ENCODE peak calls at places on chromosomes 2 and 18, in ten cellular contexts. E, C, D, R, H, Q, P, V, A and I are unnamed samples.
A peak's percentile ranks its signal among the peaks of the same experiment; 100 is the strongest.

GRCh38 chr2:211413746-211414145 is 857.3 kb downstream of the CPS1 start:
- DNase-seq in C (no peak), P (no peak), Q (no peak), E (no peak), D (no peak), A (no peak), R (no peak), V (no peak), H (no peak), I (no peak)

GRCh38 chr2:140349695-140350094 is 1569.5 kb upstream of the NXPH2 start:
- DNase-seq in P (no peak), E (no peak), R (no peak), H (no peak), A (no peak), C (no peak), V (no peak), D (no peak), Q (no peak), I (no peak)

GRCh38 chr2:64750001-64750816 is 96.5 kb upstream of the SERTAD2 start:
- DNase-seq in H (peak; percentile 30), Q (no peak), D (peak; percentile 55), V (peak; percentile 33), P (peak; percentile 64), A (no peak), E (peak; percentile 25), R (no peak), C (peak; percentile 57), I (peak; percentile 79)

GRCh38 chr18:22221350-22221749 is 52.0 kb downstream of the GATA6 start:
- DNase-seq in A (no peak), H (no peak), P (no peak), E (no peak), V (no peak), D (no peak), C (no peak), Q (no peak), R (no peak), I (no peak)

GRCh38 chr18:69968073-69968472 is 20.4 kb upstream of the CD226 start:
- DNase-seq in A (no peak), Q (no peak), C (no peak), E (no peak), H (no peak), R (no peak), V (no peak), D (no peak), P (no peak), I (no peak)

GRCh38 chr2:173090291-173090877 is 14.7 kb downstream of the MAP3K20 start:
- DNase-seq in H (peak; percentile 53), P (peak; percentile 64), E (peak; percentile 65), A (no peak), D (peak; percentile 17), R (no peak), Q (no peak), C (peak; percentile 79), V (peak; percentile 76), I (no peak)

GRCh38 chr18:61851940-61852451 is 40.8 kb downstream of the RNF152 start:
- DNase-seq in H (peak; percentile 93), V (peak; percentile 69), E (peak; percentile 56), P (peak; percentile 77), R (no peak), C (peak; percentile 86), A (no peak), Q (no peak), D (no peak), I (peak; percentile 81)

GRCh38 chr2:156340818-156341481 is 8.4 kb upstream of the NR4A2 start:
- DNase-seq in D (no peak), P (no peak), C (no peak), Q (no peak), V (peak; percentile 55), E (peak; percentile 74), A (no peak), H (no peak), R (no peak), I (no peak)

GRCh38 chr2:162007447-162008040 is 66.5 kb downstream of the DPP4 start:
- DNase-seq in V (peak; percentile 16), P (peak; percentile 23), H (no peak), Q (no peak), E (no peak), A (no peak), D (no peak), C (peak; percentile 56), R (no peak), I (no peak)

GRCh38 chr2:193843675-193844074 is 1648.9 kb upstream of the TMEFF2 start:
- DNase-seq in E (no peak), R (no peak), Q (no peak), V (no peak), H (no peak), A (no peak), D (no peak), P (no peak), C (no peak), I (no peak)
- TF ChIP-seq CTCF in E (no peak), R (no peak), Q (no peak), V (no peak), H (no peak), A (no peak), D (no peak), P (no peak), C (no peak), I (no peak)

GRCh38 chr2:190858817-190859216 is 21.8 kb upstream of the GLS start:
- DNase-seq in D (no peak), V (peak; percentile 90), P (peak; percentile 85), R (no peak), E (peak; percentile 79), Q (no peak), A (no peak), C (peak; percentile 86), H (peak; percentile 60), I (peak; percentile 71)
- H3K4me3 ChIP-seq in D (no peak overlapping the region), V (no peak overlapping the region), P (no peak overlapping the region), R (no peak overlapping the region), E (no peak overlapping the region), Q (no peak overlapping the region), A (no peak overlapping the region), C (no peak overlapping the region), H (no peak overlapping the region), I (no peak overlapping the region)

GRCh38 chr2:202135111-202135874 is 62.2 kb downstream of the KIAA2012 start:
- DNase-seq in C (peak; percentile 98), A (no peak), P (peak; percentile 98), D (peak; percentile 71), Q (peak; percentile 14), V (peak; percentile 100), E (peak; percentile 100), R (no peak), H (peak; percentile 99), I (peak; percentile 99)
- TF ChIP-seq CTCF in C (no peak), A (no peak), P (no peak), D (no peak), Q (no peak), V (peak; percentile 16), E (peak; percentile 41), R (no peak), H (peak; percentile 12), I (peak; percentile 10)

GRCh38 chr2:111678161-111678560 is 205.8 kb downstream of the ANAPC1 start:
- DNase-seq in E (no peak), D (no peak), R (no peak), V (no peak), Q (no peak), A (no peak), P (no peak), C (no peak), H (no peak), I (no peak)
- H3K4me3 ChIP-seq in E (no peak overlapping the region), D (no peak overlapping the region), R (no peak overlapping the region), V (no peak overlapping the region), Q (no peak overlapping the region), A (no peak overlapping the region), P (no peak overlapping the region), C (no peak overlapping the region), H (no peak overlapping the region), I (no peak overlapping the region)

DNA sequence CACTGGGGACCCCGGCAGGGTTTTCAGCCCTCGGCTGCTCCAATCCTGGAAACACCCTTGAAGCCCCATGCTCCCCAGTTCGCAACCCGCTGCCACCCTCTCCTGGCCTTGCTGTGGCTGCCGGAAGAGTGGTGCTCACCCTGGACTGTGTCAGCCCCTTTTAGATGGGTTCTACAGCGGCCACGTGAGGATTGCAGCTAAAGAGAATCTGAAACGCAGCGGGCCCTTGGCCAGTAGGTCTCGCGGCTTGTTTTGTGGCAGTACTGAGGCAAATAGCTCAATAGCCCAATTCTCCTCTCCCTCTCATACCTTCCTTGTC is 80.0 kb downstream of the EPAS1 start:
- DNase-seq in R (no peak), A (no peak), E (peak; percentile 48), H (no peak), V (no peak), C (peak; percentile 34), Q (no peak), P (no peak), D (peak; percentile 43), I (no peak)
- TF ChIP-seq CTCF in R (no peak), A (no peak), E (no peak), H (no peak), V (no peak), C (peak; percentile 11), Q (peak; percentile 51), P (no peak), D (no peak), I (no peak)

GRCh38 chr2:100437751-100438150 is 20.3 kb upstream of the CHST10 start:
- DNase-seq in P (no peak), V (no peak), R (no peak), Q (no peak), E (no peak), C (no peak), D (no peak), A (no peak), H (no peak), I (no peak)
- H3K4me3 ChIP-seq in P (no peak overlapping the region), V (no peak overlapping the region), R (no peak overlapping the region), Q (no peak overlapping the region), E (no peak overlapping the region), C (no peak overlapping the region), D (no peak overlapping the region), A (no peak overlapping the region), H (no peak overlapping the region), I (no peak overlapping the region)

GRCh38 chr2:78999410-78999809 is 26.1 kb upstream of the REG3G start:
- DNase-seq in D (no peak), R (no peak), C (peak; percentile 23), A (no peak), P (no peak), Q (no peak), E (peak; percentile 2), H (no peak), V (no peak), I (no peak)
- TF ChIP-seq CTCF in D (no peak), R (no peak), C (peak; percentile 7), A (peak; percentile 61), P (peak; percentile 11), Q (peak; percentile 23), E (peak; percentile 22), H (peak; percentile 21), V (peak; percentile 47), I (no peak)

GRCh38 chr2:218859994-218860831 is 608 bp downstream of the WNT6 start:
- DNase-seq in H (no peak), P (no peak), R (no peak), V (no peak), Q (no peak), D (no peak), A (no peak), E (no peak), C (no peak), I (no peak)
- H3K4me3 ChIP-seq in H (no peak overlapping the region), P (no peak overlapping the region), R (peak overlapping the region; percentile 27), V (peak overlapping the region; percentile 35), Q (peak overlapping the region; percentile 57), D (peak overlapping the region; percentile 37), A (peak overlapping the region; percentile 44), E (peak overlapping the region; percentile 12), C (no peak overlapping the region), I (no peak overlapping the region)